ENCODE peak calls at places on chromosomes 16 and 17, in six cellular contexts. A, L, U, W, B and Q are unnamed samples.

GRCh38 chr16:67283039-67283825 is 3.9 kb downstream of the PLEKHG4 start:
- DNase-seq in A (no peak), L (peak), U (no peak), W (no peak), B (no peak), Q (peak)

GRCh38 chr16:86635181-86635580 is 56.8 kb downstream of the FOXL1 start:
- DNase-seq in A (no peak), L (no peak), U (no peak), W (no peak), B (no peak), Q (peak)

GRCh38 chr16:71230122-71230845 is at the start of gene HYDIN:
- DNase-seq in A (peak), L (peak), U (no peak), W (peak), B (peak), Q (peak)

GRCh38 chr17:61401280-61402072 is 1.8 kb downstream of the TBX2 start:
- DNase-seq in A (no peak), L (no peak), U (no peak), W (no peak), B (no peak), Q (peak)

GRCh38 chr17:80308672-80309517 is 48.2 kb downstream of the RNF213 start:
- DNase-seq in A (no peak), L (no peak), U (no peak), W (no peak), B (no peak), Q (no peak)

GRCh38 chr16:15942901-15943690 is 6.3 kb upstream of the ABCC1 start:
- DNase-seq in A (no peak), L (no peak), U (no peak), W (no peak), B (no peak), Q (no peak)

GRCh38 chr17:48721009-48721402 is 1.3 kb downstream of the PRAC1 start:
- DNase-seq in A (no peak), L (no peak), U (no peak), W (no peak), B (no peak), Q (no peak)

GRCh38 chr16:1788095-1788707 is 5.3 kb downstream of the IGFALS start:
- DNase-seq in A (no peak), L (no peak), U (no peak), W (no peak), B (peak), Q (no peak)

GRCh38 chr17:38579934-38580333 is 25.8 kb downstream of the SRCIN1 start:
- DNase-seq in A (peak), L (peak), U (peak), W (peak), B (peak), Q (peak)

GRCh38 chr17:81291662-81292061 is 3.4 kb downstream of the SLC38A10 start:
- DNase-seq in A (peak), L (peak), U (peak), W (peak), B (peak), Q (peak)

GRCh38 chr17:81199482-81199830 is 23.3 kb downstream of the CEP131 start:
- DNase-seq in A (no peak), L (no peak), U (no peak), W (no peak), B (no peak), Q (no peak)

GRCh38 chr16:66741971-66742396 is 9.4 kb downstream of the DYNC1LI2 start:
- DNase-seq in A (no peak), L (no peak), U (no peak), W (no peak), B (no peak), Q (peak)

GRCh38 chr16:19601083-19601976 is 45.8 kb downstream of the VPS35L start:
- DNase-seq in A (peak), L (peak), U (peak), W (peak), B (peak), Q (peak)

GRCh38 chr16:89193021-89193575 is 7.2 kb downstream of the SLC22A31 start:
- DNase-seq in A (no peak), L (peak), U (peak), W (peak), B (peak), Q (no peak)

GRCh38 chr16:50534091-50534490 is 14.1 kb upstream of the NKD1 start:
- DNase-seq in A (no peak), L (no peak), U (no peak), W (no peak), B (no peak), Q (no peak)

GRCh38 chr17:77498056-77498785 is 357.5 kb downstream of the SEC14L1 start:
- DNase-seq in A (no peak), L (no peak), U (no peak), W (no peak), B (no peak), Q (no peak)

GRCh38 chr17:76687278-76688164 is 23.2 kb downstream of the MXRA7 start:
- DNase-seq in A (no peak), L (no peak), U (no peak), W (no peak), B (no peak), Q (no peak)

GRCh38 chr17:74758846-74759163 is 10.4 kb downstream of the NHERF1 start:
- DNase-seq in A (peak), L (no peak), U (no peak), W (no peak), B (no peak), Q (no peak)

GRCh38 chr17:50118076-50118827 is 11.7 kb downstream of the SAMD14 start:
- DNase-seq in A (no peak), L (no peak), U (no peak), W (no peak), B (no peak), Q (no peak)

GRCh38 chr16:67148221-67148620 is 2.6 kb downstream of the B3GNT9 start:
- DNase-seq in A (no peak), L (no peak), U (no peak), W (no peak), B (no peak), Q (no peak)

GRCh38 chr16:87897563-87898505 is 28.5 kb upstream of the SLC7A5 start:
- DNase-seq in A (no peak), L (no peak), U (peak), W (peak), B (no peak), Q (no peak)

GRCh38 chr17:45743626-45744326 is 40.3 kb upstream of the CRHR1 start:
- DNase-seq in A (no peak), L (no peak), U (no peak), W (no peak), B (no peak), Q (no peak)

GRCh38 chr16:50273888-50274770 is 7.8 kb downstream of the ADCY7 start:
- DNase-seq in A (no peak), L (no peak), U (peak), W (peak), B (no peak), Q (no peak)

GRCh38 chr16:50548659-50549560 is 714 bp downstream of the NKD1 start:
- DNase-seq in A (peak), L (peak), U (peak), W (peak), B (peak), Q (peak)

GRCh38 chr16:58413359-58413758 is 21.1 kb downstream of the GINS3 start:
- DNase-seq in A (no peak), L (no peak), U (no peak), W (no peak), B (no peak), Q (no peak)

GRCh38 chr16:15811778-15812750 is 44.8 kb downstream of the MYH11 start:
- DNase-seq in A (no peak), L (no peak), U (no peak), W (no peak), B (no peak), Q (peak)

GRCh38 chr16:27218756-27219155 is 15.4 kb downstream of the KDM8 start:
- DNase-seq in A (no peak), L (no peak), U (no peak), W (no peak), B (no peak), Q (no peak)

GRCh38 chr17:20952183-20952582 is 90.6 kb downstream of the USP22 start:
- DNase-seq in A (no peak), L (no peak), U (no peak), W (no peak), B (no peak), Q (no peak)

GRCh38 chr17:47703191-47703591 is 9.2 kb downstream of the TBKBP1 start:
- DNase-seq in A (no peak), L (no peak), U (peak), W (peak), B (peak), Q (no peak)